ENCODE peak calls at places on chromosomes 13 and 19, in six cellular contexts. R is body of pancreas, B is lower lobe of right lung, N is fibroblast of lung, K is Panc1, Q is Peyer's patch. Z is an unnamed sample.

GRCh38 chr13:79056706-79057105 is 349.3 kb downstream of the RBM26 start:
- DNase-seq in K (no peak), B (no peak), Q (no peak), R (no peak), N (no peak), Z (no peak)

GRCh38 chr13:26502826-26503225 is 54.7 kb upstream of the WASF3 start:
- DNase-seq in K (no peak), B (no peak), Q (no peak), N (peak; percentile 68), R (no peak), Z (no peak)

GRCh38 chr19:45187421-45188100 is 9.0 kb downstream of the BLOC1S3 start:
- DNase-seq in N (no peak), B (no peak), K (no peak), Q (no peak), R (peak; percentile 26), Z (no peak)

GRCh38 chr19:58573658-58574164 is 576 bp upstream of the MZF1 start:
- DNase-seq in Q (no peak), K (no peak), N (no peak), R (no peak), B (no peak), Z (no peak)

GRCh38 chr19:32890841-32891240 is 21.3 kb upstream of the SLC7A9 start:
- DNase-seq in N (no peak), B (no peak), Q (no peak), R (no peak), K (no peak), Z (no peak)

GRCh38 chr19:47373246-47374240 is 24.4 kb downstream of the DHX34 start:
- DNase-seq in K (no peak), Q (no peak), B (no peak), R (no peak), N (no peak), Z (no peak)

GRCh38 chr13:97306646-97307045 is 84.5 kb downstream of the MBNL2 start:
- DNase-seq in K (no peak), R (no peak), B (no peak), N (no peak), Q (no peak), Z (no peak)

GRCh38 chr13:73809561-73809960 is 324.6 kb downstream of the KLF12 start:
- DNase-seq in B (no peak), Q (no peak), R (no peak), N (peak; percentile 89), K (no peak), Z (peak; percentile 39)

GRCh38 chr19:10835089-10835753 is 791 bp downstream of the TMED1 start:
- DNase-seq in K (no peak), Q (no peak), R (peak; percentile 42), B (no peak), N (no peak), Z (peak; percentile 98)

GRCh38 chr13:73610799-73611592 is 523.2 kb downstream of the KLF12 start:
- DNase-seq in K (no peak), N (no peak), Q (no peak), B (no peak), R (no peak), Z (no peak)

GRCh38 chr13:27131202-27131623 is 40.4 kb downstream of the USP12 start:
- DNase-seq in R (no peak), N (no peak), Q (no peak), K (peak; percentile 64), B (no peak), Z (peak; percentile 5)

GRCh38 chr19:57473646-57474045 is 3.7 kb downstream of the ZNF772 start:
- DNase-seq in Q (no peak), N (peak; percentile 34), R (no peak), K (no peak), B (no peak), Z (no peak)

GRCh38 chr13:49499889-49500660 is 4.3 kb downstream of the PHF11 start:
- DNase-seq in K (no peak), Q (no peak), R (no peak), N (peak; percentile 86), B (no peak), Z (no peak)

GRCh38 chr13:45191874-45192273 is 9.0 kb downstream of the KCTD4 start:
- DNase-seq in B (no peak), Q (no peak), N (no peak), R (no peak), K (no peak), Z (no peak)

GRCh38 chr19:18941628-18942354 is 774 bp upstream of the HOMER3 start:
- DNase-seq in K (no peak), R (no peak), N (no peak), B (no peak), Q (no peak), Z (no peak)

GRCh38 chr13:50867641-50867952 is 24.1 kb upstream of the DLEU7 start:
- DNase-seq in R (no peak), K (no peak), Q (no peak), B (no peak), N (no peak), Z (no peak)

GRCh38 chr19:13574933-13575332 is 68.7 kb upstream of the CACNA1A start:
- DNase-seq in R (no peak), B (no peak), Q (no peak), K (no peak), N (no peak), Z (no peak)
- TF ChIP-seq CTCF in R (no peak), B (no peak), Q (no peak), K (peak; percentile 82), N (peak; percentile 26), Z (no peak)

DNA sequence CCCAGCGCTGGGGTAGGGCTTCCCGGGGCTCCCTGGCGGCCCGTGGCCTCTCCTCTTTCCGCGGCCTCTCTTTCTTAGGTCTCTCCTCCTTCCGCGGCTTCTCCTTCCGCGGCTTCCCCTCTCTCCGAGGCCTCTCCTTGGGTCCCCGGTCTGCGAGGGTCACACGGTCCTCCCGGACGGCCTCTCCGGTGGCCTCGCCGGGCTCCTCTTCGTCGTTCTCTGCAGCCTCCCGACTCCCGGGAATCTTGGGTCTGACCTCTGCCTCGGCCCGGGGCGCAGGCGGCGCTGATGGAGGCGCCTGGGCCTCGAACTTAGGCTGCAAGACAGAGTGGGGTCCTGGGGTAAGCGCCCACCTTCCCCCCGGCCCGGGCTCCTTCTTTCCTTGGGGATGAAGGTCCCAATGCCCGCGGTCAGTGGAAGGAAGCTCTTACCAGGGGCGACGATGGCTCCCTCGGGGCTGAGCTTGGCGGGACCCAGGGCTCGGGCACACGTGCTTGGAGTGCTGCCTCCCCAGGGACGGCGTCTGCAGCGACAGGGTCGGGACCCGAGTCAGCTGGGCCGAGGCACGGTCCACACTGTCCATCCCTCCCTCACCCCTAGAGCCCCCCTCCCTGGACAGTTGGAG is 3.5 kb downstream of the AMH start:
- DNase-seq in R (no peak), K (no peak), N (no peak), B (no peak), Q (no peak), Z (no peak)
- H3K4me3 ChIP-seq in R (no peak overlapping the region), K (no peak overlapping the region), N (no peak overlapping the region), B (peak overlapping the region; percentile 25), Q (peak overlapping the region; percentile 18), Z (no peak overlapping the region)

GRCh38 chr19:23698711-23699520 is 11.9 kb upstream of the ZNF675 start:
- DNase-seq in K (no peak), Q (no peak), B (no peak), R (peak; percentile 18), N (no peak), Z (no peak)
- H3K27me3 ChIP-seq in K (no peaks in the 10 kb centered on the region), Q (no peaks in the 10 kb centered on the region), B (no peaks in the 10 kb centered on the region), R (no peaks in the 10 kb centered on the region), N (no peaks in the 10 kb centered on the region), Z (no peaks in the 10 kb centered on the region)

DNA sequence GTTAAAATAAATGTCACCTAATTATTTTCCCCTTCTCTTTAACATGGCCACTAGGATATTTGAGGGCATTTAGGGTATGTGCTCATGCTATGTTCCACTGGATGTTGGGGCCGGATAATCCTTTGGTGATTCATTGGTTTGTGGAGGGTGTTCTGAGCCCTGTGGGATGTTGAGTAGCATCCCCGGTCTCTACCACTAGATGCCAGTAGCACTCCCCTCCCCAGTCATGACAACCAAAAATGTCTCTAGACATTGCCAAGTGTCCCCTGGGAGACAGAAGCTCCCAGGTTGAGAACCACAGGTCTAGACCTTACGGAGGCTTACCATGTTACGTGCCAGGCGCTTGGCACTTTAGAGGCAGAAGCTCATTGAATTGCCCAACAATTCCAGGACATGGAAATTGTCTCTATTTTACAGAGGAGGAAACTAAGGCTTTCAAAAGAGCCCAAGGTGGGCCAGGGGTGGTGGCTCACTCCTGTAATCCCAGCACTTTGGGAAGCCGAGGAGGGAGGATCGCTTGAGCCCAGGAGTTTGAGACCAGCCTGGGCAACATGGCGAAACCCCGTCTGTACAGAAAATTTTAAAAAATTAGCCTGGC is 14.1 kb downstream of the SHANK1 start:
- DNase-seq in Q (no peak), B (no peak), N (peak; percentile 54), K (peak; percentile 42), R (no peak), Z (peak; percentile 18)
- TF ChIP-seq CTCF in Q (no peak), B (peak; percentile 47), N (peak; percentile 89), K (peak; percentile 81), R (peak; percentile 19), Z (peak; percentile 83)

DNA sequence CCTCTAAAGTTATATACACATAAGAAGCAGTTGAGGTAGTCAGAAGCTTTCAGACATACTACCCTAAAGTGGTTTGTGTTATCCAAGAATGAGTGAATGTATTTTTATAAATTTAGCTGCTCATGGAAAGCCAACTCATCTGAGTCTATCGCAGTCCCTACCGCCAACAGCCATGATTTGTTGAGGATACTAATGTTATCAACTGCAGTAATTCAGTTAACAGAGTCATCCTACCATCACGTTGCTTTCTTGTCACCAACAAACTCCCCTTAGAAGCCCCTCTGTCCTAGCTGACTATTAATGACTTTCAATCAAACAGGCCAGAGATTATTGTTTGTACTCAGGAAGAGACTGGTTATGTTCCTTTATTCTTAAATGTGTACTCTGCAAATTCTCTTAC is 169.9 kb downstream of the DCT start:
- DNase-seq in N (no peak), B (no peak), K (no peak), R (no peak), Q (no peak), Z (no peak)
- H3K4me3 ChIP-seq in N (no peak overlapping the region), B (no peak overlapping the region), K (no peak overlapping the region), R (no peak overlapping the region), Q (no peak overlapping the region), Z (no peak overlapping the region)

GRCh38 chr13:39254606-39255005 is 216.3 kb downstream of the NHLRC3 start:
- DNase-seq in R (no peak), Q (no peak), N (no peak), B (no peak), K (no peak), Z (no peak)

GRCh38 chr13:39263033-39263432 is 224.8 kb downstream of the NHLRC3 start:
- DNase-seq in N (peak; percentile 50), R (peak; percentile 32), K (no peak), Q (no peak), B (no peak), Z (no peak)

GRCh38 chr13:39263531-39263930 is 225.3 kb downstream of the NHLRC3 start:
- DNase-seq in N (no peak), K (no peak), B (no peak), Q (no peak), R (no peak), Z (no peak)

GRCh38 chr13:39257642-39258041 is 219.4 kb downstream of the NHLRC3 start:
- DNase-seq in B (no peak), N (no peak), Q (no peak), K (no peak), R (no peak), Z (no peak)

GRCh38 chr13:39259371-39259770 is 221.1 kb downstream of the NHLRC3 start:
- DNase-seq in Q (no peak), N (no peak), K (no peak), R (no peak), B (no peak), Z (no peak)
- H3K27me3 ChIP-seq in Q (no peaks in the 10 kb centered on the region), N (no peaks in the 10 kb centered on the region), K (no peaks in the 10 kb centered on the region), R (no peaks in the 10 kb centered on the region), B (no peaks in the 10 kb centered on the region), Z (no peaks in the 10 kb centered on the region)